ENCODE peak calls at places on chromosomes 2 and 18, in six cellular contexts. S is endothelial cell of umbilical vein, T is foreskin fibroblast, N is tibial nerve, M is osteoblast, Z is fibroblast of villous mesenchyme. R is an unnamed sample.

GRCh38 chr2:240812301-240812680 is 7.7 kb downstream of the KIF1A start:
- DNase-seq in S (no peak), Z (no peak), T (no peak), N (no peak), M (peak), R (no peak)

GRCh38 chr2:239273280-239274234 is 127.3 kb downstream of the HDAC4 start:
- DNase-seq in N (no peak), S (no peak), T (no peak), Z (no peak), M (peak), R (no peak)

GRCh38 chr2:77016964-77017363 is 505.2 kb downstream of the LRRTM4 start:
- DNase-seq in S (no peak), T (no peak), Z (no peak), N (no peak), M (no peak), R (no peak)

GRCh38 chr2:159758686-159759085 is 39.3 kb downstream of the CD302 start:
- DNase-seq in Z (peak), S (no peak), T (no peak), M (no peak), N (no peak), R (peak)

GRCh38 chr2:111946294-111947114 is 48.1 kb downstream of the MERTK start:
- DNase-seq in N (no peak), M (peak), T (peak), Z (peak), S (peak), R (peak)

GRCh38 chr2:49901202-49901865 is 747.0 kb upstream of the FSHR start:
- DNase-seq in M (no peak), S (no peak), Z (no peak), T (no peak), N (no peak), R (no peak)

GRCh38 chr18:54080854-54081253 is 143.6 kb downstream of the MBD2 start:
- DNase-seq in M (no peak), S (no peak), Z (no peak), N (no peak), T (peak), R (no peak)

GRCh38 chr2:20593072-20594034 is 57.5 kb downstream of the HS1BP3 start:
- DNase-seq in T (peak), S (peak), N (peak), M (peak), Z (peak), R (peak)

GRCh38 chr2:230423851-230424458 is 8.0 kb downstream of the SP100 start:
- DNase-seq in N (no peak), Z (peak), S (no peak), T (no peak), M (peak), R (peak)

GRCh38 chr2:214450118-214450894 is 39.5 kb downstream of the VWC2L start:
- DNase-seq in N (no peak), Z (no peak), M (no peak), T (no peak), S (no peak), R (no peak)

GRCh38 chr18:58334061-58334460 is 290.0 kb downstream of the NEDD4L start:
- DNase-seq in S (no peak), M (no peak), Z (no peak), N (no peak), T (no peak), R (no peak)

GRCh38 chr18:48902023-48902855 is 48.5 kb downstream of the SMAD7 start:
- DNase-seq in N (peak), T (peak), S (peak), Z (peak), M (peak), R (peak)

GRCh38 chr2:68769586-68770270 is 35.1 kb downstream of the ARHGAP25 start:
- DNase-seq in T (no peak), S (no peak), Z (no peak), N (no peak), M (no peak), R (no peak)

GRCh38 chr2:228180126-228181097 is 1.1 kb downstream of the SPHKAP start:
- DNase-seq in N (no peak), Z (no peak), S (no peak), M (peak), T (peak), R (no peak)

GRCh38 chr2:168566974-168567650 is 111.0 kb downstream of the CERS6 start:
- DNase-seq in S (no peak), N (no peak), T (no peak), Z (peak), M (no peak), R (no peak)

GRCh38 chr2:72144412-72144745 is 3.3 kb downstream of the CYP26B1 start:
- DNase-seq in M (no peak), T (no peak), Z (no peak), N (no peak), S (no peak), R (no peak)

GRCh38 chr2:69013837-69014796 is 1.1 kb downstream of the ANTXR1 start:
- DNase-seq in T (peak), N (no peak), Z (peak), S (peak), M (peak), R (peak)

GRCh38 chr2:117335967-117336366 is 478.5 kb upstream of the DDX18 start:
- DNase-seq in S (no peak), T (no peak), N (no peak), Z (no peak), M (no peak), R (no peak)

GRCh38 chr2:607172-607571 is 70.0 kb downstream of the TMEM18 start:
- DNase-seq in Z (no peak), N (no peak), T (no peak), S (no peak), M (no peak), R (no peak)

GRCh38 chr2:175575346-175576258 is 394.1 kb upstream of the ATP5MC3 start:
- DNase-seq in M (no peak), Z (no peak), T (peak), N (no peak), S (no peak), R (no peak)

GRCh38 chr2:106107509-106108131 is 86.5 kb downstream of the UXS1 start:
- DNase-seq in Z (peak), T (peak), M (peak), N (no peak), S (no peak), R (peak)

GRCh38 chr2:9831670-9832069 is 11.6 kb upstream of the TAF1B start:
- DNase-seq in M (no peak), Z (no peak), S (no peak), T (no peak), N (no peak), R (no peak)

GRCh38 chr2:120402508-120402907 is 56.6 kb downstream of the INHBB start:
- DNase-seq in M (peak), T (no peak), S (no peak), Z (no peak), N (no peak), R (no peak)

GRCh38 chr18:75209952-75210261 is 690 bp upstream of the TSHZ1 start:
- DNase-seq in M (no peak), T (no peak), S (no peak), Z (no peak), N (no peak), R (no peak)

GRCh38 chr2:18047114-18047695 is 168.7 kb downstream of the KCNS3 start:
- DNase-seq in N (no peak), T (peak), Z (peak), S (no peak), M (peak), R (no peak)

GRCh38 chr2:15939854-15940660 is at the start of gene MYCN:
- DNase-seq in T (peak), M (peak), S (peak), N (peak), Z (peak), R (peak)

GRCh38 chr2:233076749-233077148 is 16.6 kb downstream of the INPP5D start:
- DNase-seq in M (no peak), N (no peak), T (no peak), S (peak), Z (no peak), R (no peak)

GRCh38 chr2:32910883-32911598 is 35.7 kb upstream of the LTBP1 start:
- DNase-seq in Z (no peak), S (no peak), M (no peak), N (no peak), T (no peak), R (no peak)

GRCh38 chr2:108271691-108272253 is 16.9 kb upstream of the SULT1C2 start:
- DNase-seq in N (peak), S (no peak), M (peak), Z (peak), T (peak), R (peak)

GRCh38 chr2:204274487-204274886 is 270.8 kb upstream of the PARD3B start:
- DNase-seq in T (no peak), Z (no peak), N (no peak), S (no peak), M (no peak), R (no peak)

GRCh38 chr2:10495311-10495987 is 47.3 kb upstream of the ODC1 start:
- DNase-seq in S (no peak), N (no peak), Z (no peak), M (no peak), T (no peak), R (no peak)

DNA sequence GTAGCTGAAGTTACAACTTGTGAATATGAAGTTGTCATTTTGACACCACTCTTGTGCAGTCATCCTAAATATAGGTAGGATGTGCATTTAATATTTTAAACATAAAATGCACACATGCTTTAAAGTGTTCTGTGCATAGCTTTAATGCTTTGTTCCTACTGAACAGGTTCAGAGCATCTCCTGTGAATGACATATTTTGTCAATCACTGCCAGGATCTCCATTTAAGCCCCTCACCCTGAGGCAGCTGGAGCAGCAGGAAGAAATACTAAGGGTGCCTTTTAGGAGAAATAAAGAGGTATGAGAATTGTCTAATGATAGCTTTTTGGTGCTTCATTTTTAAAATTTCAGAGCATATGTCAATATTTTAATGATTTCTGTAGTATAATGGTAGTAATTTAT is 14.7 kb downstream of the ERLEC1 start:
- DNase-seq in S (no peak), Z (no peak), T (no peak), N (no peak), M (no peak), R (no peak)
- H3K4me3 ChIP-seq in S (no peak), Z (no peak), T (no peak), N (no peak), M (no peak), R (no peak)

DNA sequence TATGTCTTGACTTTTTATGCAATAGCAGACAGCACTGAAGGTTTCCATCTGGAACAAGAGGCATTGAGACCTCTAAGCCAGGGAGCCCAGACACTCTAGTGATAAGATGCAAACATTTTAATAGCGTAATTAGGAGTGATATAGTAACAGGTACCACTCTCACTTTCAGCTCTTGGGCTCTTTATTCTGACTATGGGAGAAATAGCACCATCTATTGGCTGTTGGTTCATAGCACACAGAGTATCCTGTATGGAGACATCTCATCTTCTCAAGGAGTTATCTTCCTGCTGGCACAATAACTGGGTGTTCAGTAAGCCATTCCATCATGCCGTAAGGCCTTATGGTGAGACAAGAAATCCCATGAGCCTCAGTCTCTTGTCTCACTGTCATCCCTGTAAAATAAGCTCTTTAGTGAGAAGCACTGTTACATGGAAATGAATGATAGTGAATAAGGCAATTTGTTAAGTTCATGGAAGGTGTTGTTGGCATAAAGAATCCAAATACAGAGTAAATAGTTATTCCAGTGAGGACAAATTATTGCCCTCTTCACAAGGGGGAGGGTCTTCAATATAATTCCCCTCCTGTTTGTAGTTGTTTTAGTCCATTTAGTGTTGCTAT is 48.3 kb downstream of the THUMPD2 start:
- DNase-seq in S (peak), T (peak), M (no peak), N (no peak), Z (peak), R (peak)
- TF ChIP-seq CTCF in S (peak), T (peak), M (peak), N (no peak), Z (peak), R (peak)

GRCh38 chr2:26172866-26173595 is at the start of gene GAREM2:
- DNase-seq in Z (no peak), N (no peak), S (no peak), M (peak), T (peak), R (no peak)
- H3K4me3 ChIP-seq in Z (peak), N (peak), S (peak), M (peak), T (peak), R (peak)

GRCh38 chr2:23806201-23806600 is 120.7 kb downstream of the ATAD2B start:
- DNase-seq in S (no peak), Z (no peak), M (no peak), T (no peak), N (no peak), R (no peak)

GRCh38 chr2:23801396-23801795 is 125.5 kb downstream of the ATAD2B start:
- DNase-seq in M (no peak), Z (peak), S (no peak), N (no peak), T (peak), R (peak)

GRCh38 chr2:23806665-23807064 is 120.3 kb downstream of the ATAD2B start:
- DNase-seq in T (no peak), Z (no peak), N (no peak), S (no peak), M (no peak), R (no peak)

GRCh38 chr2:23803275-23803964 is 123.5 kb downstream of the ATAD2B start:
- DNase-seq in N (no peak), T (peak), S (peak), Z (peak), M (no peak), R (peak)

GRCh38 chr2:23803965-23804542 is 122.9 kb downstream of the ATAD2B start:
- DNase-seq in Z (peak), M (no peak), N (no peak), T (peak), S (peak), R (peak)
- TF ChIP-seq CTCF in Z (peak), M (peak), N (no peak), T (no peak), S (peak), R (peak)